ENCODE peak calls at places on chromosomes 12 and 14, in five cellular contexts. V, B, F, E and R are unnamed samples.

GRCh38 chr12:46811185-46811584 is 14.6 kb downstream of the SLC38A4 start:
- DNase-seq in V (no peak), B (no peak), F (no peak), E (peak; percentile 11), R (no peak)

GRCh38 chr14:103905861-103906456 is 22.3 kb upstream of the TDRD9 start:
- DNase-seq in V (peak; percentile 61), B (no peak), F (no peak), E (peak; percentile 68), R (peak; percentile 27)

GRCh38 chr12:116202433-116202832 is 75.1 kb downstream of the MED13L start:
- DNase-seq in V (no peak), B (no peak), F (no peak), E (peak; percentile 34), R (peak; percentile 44)

GRCh38 chr12:130185455-130186100 is 23.3 kb downstream of the FZD10 start:
- DNase-seq in V (no peak), B (no peak), F (no peak), E (no peak), R (no peak)

GRCh38 chr12:62744551-62744950 is 190.4 kb downstream of the PPM1H start:
- DNase-seq in V (no peak), B (no peak), F (no peak), E (no peak), R (no peak)

GRCh38 chr14:64730061-64730440 is 25.8 kb downstream of the PLEKHG3 start:
- DNase-seq in V (no peak), B (no peak), F (no peak), E (no peak), R (no peak)

GRCh38 chr12:52971701-52972329 is 22.9 kb downstream of the KRT18 start:
- DNase-seq in V (peak; percentile 47), B (peak; percentile 83), F (no peak), E (peak; percentile 51), R (peak; percentile 93)

GRCh38 chr12:62955678-62956077 is 20.7 kb upstream of the PPM1H start:
- DNase-seq in V (no peak), B (no peak), F (no peak), E (no peak), R (no peak)

GRCh38 chr14:91038439-91038838 is 22.0 kb downstream of the RPS6KA5 start:
- DNase-seq in V (no peak), B (no peak), F (no peak), E (no peak), R (peak; percentile 93)

GRCh38 chr14:75928587-75929230 is 53.1 kb downstream of the TGFB3 start:
- DNase-seq in V (no peak), B (no peak), F (no peak), E (no peak), R (no peak)
- H3K4me2 ChIP-seq in V (no peak overlapping the region), B (no peak overlapping the region), F (no peak overlapping the region), E (no peak overlapping the region), R (no peak overlapping the region)

GRCh38 chr14:33762462-33762861 is 188.4 kb downstream of the EGLN3 start:
- DNase-seq in V (no peak), B (no peak), F (no peak), E (no peak), R (peak; percentile 4)

GRCh38 chr14:33755358-33755757 is 195.5 kb downstream of the EGLN3 start:
- DNase-seq in V (no peak), B (peak; percentile 60), F (no peak), E (no peak), R (peak; percentile 16)

GRCh38 chr14:33758545-33758944 is 192.3 kb downstream of the EGLN3 start:
- DNase-seq in V (no peak), B (no peak), F (no peak), E (no peak), R (no peak)

GRCh38 chr14:33754264-33754663 is 196.6 kb downstream of the EGLN3 start:
- DNase-seq in V (no peak), B (peak; percentile 38), F (no peak), E (peak; percentile 34), R (peak; percentile 21)

GRCh38 chr14:33756833-33757232 is 194.0 kb downstream of the EGLN3 start:
- DNase-seq in V (no peak), B (no peak), F (no peak), E (no peak), R (no peak)
- TF ChIP-seq EZH2phosphoT487 in V (no peak), B (no peak), F (no peak), E (no peak), R (no peak)

DNA sequence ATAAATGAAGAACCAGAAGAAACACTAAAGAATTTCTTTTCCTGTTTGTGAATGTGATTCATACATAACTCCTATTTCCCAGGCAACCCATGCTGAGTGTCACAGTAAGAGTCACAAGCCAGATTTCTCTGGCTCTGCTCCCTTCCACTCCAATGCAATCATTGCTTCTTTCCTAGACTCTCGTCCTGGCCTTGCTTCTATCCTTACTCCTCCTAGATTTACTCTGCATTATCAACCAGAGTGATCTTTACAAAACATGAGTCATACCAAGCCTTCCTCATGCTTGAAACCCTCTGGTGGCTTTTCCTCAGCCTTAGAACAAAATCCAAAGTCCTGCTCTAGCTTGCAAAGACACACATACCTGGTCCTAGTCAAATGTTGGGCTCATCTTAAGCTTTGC is 13.3 kb downstream of the IL22 start:
- DNase-seq in V (no peak), B (peak; percentile 95), F (no peak), E (no peak), R (peak; percentile 96)
- H2AFZ ChIP-seq in V (no peak overlapping the region), B (peak overlapping the region; percentile 30), F (no peak overlapping the region), E (no peak overlapping the region), R (peak overlapping the region; percentile 23)

GRCh38 chr12:6096527-6096926 is 27.9 kb downstream of the VWF start:
- DNase-seq in V (no peak), B (no peak), F (no peak), E (no peak), R (no peak)

GRCh38 chr12:6092784-6093722 is 31.4 kb downstream of the VWF start:
- DNase-seq in V (no peak), B (peak; percentile 93), F (no peak), E (no peak), R (peak; percentile 94)

GRCh38 chr12:6091786-6092566 is 32.5 kb downstream of the VWF start:
- DNase-seq in V (no peak), B (no peak), F (no peak), E (no peak), R (no peak)

GRCh38 chr12:6095269-6095668 is 29.2 kb downstream of the VWF start:
- DNase-seq in V (no peak), B (no peak), F (no peak), E (no peak), R (no peak)

GRCh38 chr12:6093764-6094163 is 30.7 kb downstream of the VWF start:
- DNase-seq in V (no peak), B (peak; percentile 35), F (no peak), E (no peak), R (peak; percentile 35)
- H3K4me2 ChIP-seq in V (no peak overlapping the region), B (peak overlapping the region; percentile 84), F (no peak overlapping the region), E (no peak overlapping the region), R (peak overlapping the region; percentile 85)

DNA sequence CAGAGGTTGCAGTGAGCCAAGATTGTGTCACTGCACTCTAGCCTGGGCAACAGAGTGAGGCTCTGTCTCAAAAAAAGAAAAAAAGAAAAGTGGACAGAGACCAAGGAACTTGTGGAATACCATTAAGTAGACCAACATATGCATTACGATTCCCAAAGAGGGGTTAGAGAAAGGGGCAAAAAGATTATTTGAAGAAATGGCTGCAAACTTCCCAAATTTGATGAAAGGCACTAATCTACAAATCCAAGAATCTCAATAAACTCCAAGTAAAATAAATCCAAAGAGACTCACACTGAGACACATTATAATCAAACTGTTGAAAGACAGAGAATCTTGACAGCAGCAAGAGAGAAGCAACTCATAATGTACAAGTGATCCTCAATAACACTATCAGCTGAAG is 4.8 kb upstream of the OXA1L start:
- DNase-seq in V (no peak), B (no peak), F (no peak), E (no peak), R (no peak)
- TF ChIP-seq EZH2phosphoT487 in V (no peak), B (no peak), F (no peak), E (no peak), R (no peak)

GRCh38 chr12:57154804-57155434 is 7.5 kb upstream of the LRP1-AS start:
- DNase-seq in V (no peak), B (no peak), F (no peak), E (no peak), R (no peak)
- H2AFZ ChIP-seq in V (no peak overlapping the region), B (no peak overlapping the region), F (peak overlapping the region; percentile 26), E (no peak overlapping the region), R (no peak overlapping the region)